ENCODE peak calls at places on chromosome 5, in six cellular contexts. C is HT-29, J is heart right ventricle, T is D341Med, A is astrocyte of the cerebellum, M is fibroblast of mammary gland. V is an unnamed sample.

GRCh38 chr5:29148581-29148980 is 2044.9 kb upstream of the CDH6 start:
- DNase-seq in C (no peak), J (no peak), T (no peak), A (no peak), M (no peak), V (no peak)

GRCh38 chr5:76870046-76870445 is 20.2 kb downstream of the S100Z start:
- DNase-seq in C (no peak), J (no peak), T (no peak), A (no peak), M (no peak), V (no peak)

GRCh38 chr5:132497488-132497997 is 7.0 kb upstream of the IRF1 start:
- DNase-seq in C (peak; percentile 89), J (peak; percentile 81), T (peak; percentile 14), A (peak; percentile 94), M (peak; percentile 90), V (no peak)

GRCh38 chr5:139808481-139809330 is 13.1 kb downstream of the PSD2 start:
- DNase-seq in C (peak; percentile 37), J (peak; percentile 16), T (no peak), A (no peak), M (peak; percentile 16), V (no peak)

GRCh38 chr5:59698774-59699173 is 194.8 kb downstream of the PDE4D start:
- DNase-seq in C (no peak), J (no peak), T (no peak), A (no peak), M (no peak), V (no peak)

GRCh38 chr5:73284196-73284795 is 111.3 kb downstream of the TMEM174 start:
- DNase-seq in C (no peak), J (no peak), T (no peak), A (no peak), M (no peak), V (no peak)

GRCh38 chr5:127001621-127002296 is 28.6 kb downstream of the MARCHF3 start:
- DNase-seq in C (no peak), J (no peak), T (no peak), A (peak; percentile 54), M (peak; percentile 94), V (no peak)

GRCh38 chr5:172740483-172741205 is 30.4 kb downstream of the DUSP1 start:
- DNase-seq in C (peak; percentile 85), J (peak; percentile 83), T (no peak), A (peak; percentile 92), M (peak; percentile 85), V (no peak)

GRCh38 chr5:151199581-151200185 is 24.2 kb downstream of the CCDC69 start:
- DNase-seq in C (no peak), J (no peak), T (no peak), A (no peak), M (no peak), V (no peak)

V was measured in activated T-helper 1 cell treated with Interleukin-2 at 50 U/mL for 16 hours.